ENCODE peak calls at places on chromosomes 5 and 9, in eight cellular contexts. L is nephron progenitor cell; S is substantia nigra; D is stimulated activated CD4-positive, alpha-beta T cell treated with anti-CD3 and anti-CD28 coated beads, Interleukin-4, amount 100 ng/mL, for 24 hours; O is iris pigment epithelial cell; V is NCI-H446 treated with DMSO at 0.1 percent for 48 hours; G is central memory CD4-positive, alpha-beta T cell; A is lower lobe of right lung. Z is an unnamed sample.

GRCh38 chr5:103218164-103218563 is 40.4 kb upstream of the MACIR start:
- DNase-seq in L (no peak), S (no peak), D (no peak), O (peak; percentile 99), V (no peak), G (no peak), A (no peak), Z (no peak)

GRCh38 chr9:130662099-130662926 is 2.1 kb upstream of the PRDM12 start:
- DNase-seq in L (peak; percentile 38), S (no peak), D (no peak), O (no peak), V (no peak), G (no peak), A (no peak), Z (no peak)

GRCh38 chr5:150487199-150488061 is 20.5 kb upstream of the NDST1 start:
- DNase-seq in L (no peak), S (peak; percentile 33), D (no peak), O (peak; percentile 46), V (peak; percentile 27), G (no peak), A (no peak), Z (peak; percentile 45)

GRCh38 chr5:53123702-53124101 is 14.1 kb upstream of the MOCS2 start:
- DNase-seq in L (no peak), S (no peak), D (no peak), O (no peak), V (no peak), G (no peak), A (no peak), Z (peak; percentile 7)

GRCh38 chr9:137286980-137287383 is 9.5 kb downstream of the TOR4A start:
- DNase-seq in L (peak; percentile 43), S (no peak), D (no peak), O (peak; percentile 72), V (no peak), G (no peak), A (peak; percentile 52), Z (peak; percentile 13)

GRCh38 chr9:90936380-90936779 is 134.8 kb downstream of the SYK start:
- DNase-seq in L (no peak), S (no peak), D (no peak), O (no peak), V (no peak), G (no peak), A (no peak), Z (no peak)

GRCh38 chr5:82405618-82406199 is 127.6 kb upstream of the RPS23 start:
- DNase-seq in L (no peak), S (no peak), D (no peak), O (peak; percentile 100), V (no peak), G (no peak), A (no peak), Z (no peak)

GRCh38 chr5:51544386-51544785 is 161.1 kb downstream of the ISL1 start:
- DNase-seq in L (no peak), S (no peak), D (no peak), O (peak; percentile 0), V (no peak), G (no peak), A (no peak), Z (no peak)

GRCh38 chr9:87107072-87107471 is 159.8 kb upstream of the GAS1 start:
- DNase-seq in L (no peak), S (no peak), D (no peak), O (peak; percentile 38), V (no peak), G (no peak), A (no peak), Z (no peak)

GRCh38 chr5:106269252-106269843 is 1401.4 kb downstream of the EFNA5 start:
- DNase-seq in L (no peak), S (no peak), D (no peak), O (peak; percentile 49), V (peak; percentile 20), G (no peak), A (no peak), Z (no peak)

GRCh38 chr5:36202521-36202961 is 39.2 kb downstream of the NADK2 start:
- DNase-seq in L (no peak), S (no peak), D (no peak), O (peak; percentile 88), V (no peak), G (no peak), A (no peak), Z (no peak)

GRCh38 chr5:122030251-122030650 is 47.8 kb downstream of the LOX start:
- DNase-seq in L (no peak), S (no peak), D (no peak), O (peak; percentile 47), V (no peak), G (no peak), A (no peak), Z (no peak)

Z was measured in NCI-H1694 treated with DMSO at 0.1 percent for 48 hours.